ENCODE peak calls at places on chromosomes 6 and 20, in four cellular contexts. One of them, this sample, is unnamed.

GRCh38 chr20:25323486-25324246 is 67.0 kb downstream of the ABHD12 start:
- DNase-seq in adrenal gland: no peak
- DNase-seq in astrocyte of the spinal cord: no peak
- DNase-seq in cardiac fibroblast: no peak
- DNase-seq in this sample: no peak

GRCh38 chr20:57177636-57178280 is 88.7 kb downstream of the BMP7 start:
- DNase-seq in adrenal gland: no peak
- DNase-seq in astrocyte of the spinal cord: no peak
- DNase-seq in cardiac fibroblast: no peak
- DNase-seq in this sample: no peak

GRCh38 chr6:834190-834589 is 141.3 kb upstream of the EXOC2 start:
- DNase-seq in adrenal gland: no peak
- DNase-seq in astrocyte of the spinal cord: no peak
- DNase-seq in cardiac fibroblast: no peak
- DNase-seq in this sample: no peak

GRCh38 chr6:117976030-117976651 is 69.1 kb downstream of the SLC35F1 start:
- DNase-seq in adrenal gland: no peak
- DNase-seq in astrocyte of the spinal cord: peak
- DNase-seq in cardiac fibroblast: peak
- DNase-seq in this sample: no peak

GRCh38 chr6:142830807-142831206 is 114.2 kb downstream of the HIVEP2 start:
- DNase-seq in adrenal gland: no peak
- DNase-seq in astrocyte of the spinal cord: no peak
- DNase-seq in cardiac fibroblast: no peak
- DNase-seq in this sample: no peak

GRCh38 chr6:30156262-30156599 is 4.8 kb downstream of the TRIM10 start:
- DNase-seq in adrenal gland: peak
- DNase-seq in astrocyte of the spinal cord: no peak
- DNase-seq in cardiac fibroblast: peak
- DNase-seq in this sample: no peak

GRCh38 chr6:160071805-160072687 is 49.6 kb upstream of the SLC22A1 start:
- DNase-seq in adrenal gland: no peak
- DNase-seq in astrocyte of the spinal cord: no peak
- DNase-seq in cardiac fibroblast: peak
- DNase-seq in this sample: no peak

GRCh38 chr6:54775586-54775985 is 71.0 kb upstream of the FAM83B start:
- DNase-seq in adrenal gland: no peak
- DNase-seq in astrocyte of the spinal cord: no peak
- DNase-seq in cardiac fibroblast: peak
- DNase-seq in this sample: no peak

GRCh38 chr6:156886409-156886808 is 109.2 kb downstream of the ARID1B start:
- DNase-seq in adrenal gland: peak
- DNase-seq in astrocyte of the spinal cord: no peak
- DNase-seq in cardiac fibroblast: peak
- DNase-seq in this sample: no peak

GRCh38 chr6:79630883-79631799 is at the start of gene SH3BGRL2:
- DNase-seq in adrenal gland: peak
- DNase-seq in astrocyte of the spinal cord: peak
- DNase-seq in cardiac fibroblast: peak
- DNase-seq in this sample: peak

GRCh38 chr20:9615118-9615517 is 100.7 kb downstream of the LAMP5 start:
- DNase-seq in adrenal gland: no peak
- DNase-seq in astrocyte of the spinal cord: no peak
- DNase-seq in cardiac fibroblast: no peak
- DNase-seq in this sample: no peak

GRCh38 chr20:9616455-9616805 is 102.0 kb downstream of the LAMP5 start:
- DNase-seq in adrenal gland: no peak
- DNase-seq in astrocyte of the spinal cord: no peak
- DNase-seq in cardiac fibroblast: no peak
- DNase-seq in this sample: no peak

GRCh38 chr20:9615766-9616454 is 101.5 kb downstream of the LAMP5 start:
- DNase-seq in adrenal gland: no peak
- DNase-seq in astrocyte of the spinal cord: no peak
- DNase-seq in cardiac fibroblast: no peak
- DNase-seq in this sample: no peak

GRCh38 chr20:9617062-9617461 is 102.7 kb downstream of the LAMP5 start:
- DNase-seq in adrenal gland: peak
- DNase-seq in astrocyte of the spinal cord: peak
- DNase-seq in cardiac fibroblast: peak
- DNase-seq in this sample: no peak

GRCh38 chr20:9617940-9618339 is 103.5 kb downstream of the LAMP5 start:
- DNase-seq in adrenal gland: peak
- DNase-seq in astrocyte of the spinal cord: peak
- DNase-seq in cardiac fibroblast: peak
- DNase-seq in this sample: no peak
- TF ChIP-seq CTCF in adrenal gland: peak
- TF ChIP-seq CTCF in astrocyte of the spinal cord: peak
- TF ChIP-seq CTCF in cardiac fibroblast: peak
- TF ChIP-seq CTCF in this sample: peak

DNA sequence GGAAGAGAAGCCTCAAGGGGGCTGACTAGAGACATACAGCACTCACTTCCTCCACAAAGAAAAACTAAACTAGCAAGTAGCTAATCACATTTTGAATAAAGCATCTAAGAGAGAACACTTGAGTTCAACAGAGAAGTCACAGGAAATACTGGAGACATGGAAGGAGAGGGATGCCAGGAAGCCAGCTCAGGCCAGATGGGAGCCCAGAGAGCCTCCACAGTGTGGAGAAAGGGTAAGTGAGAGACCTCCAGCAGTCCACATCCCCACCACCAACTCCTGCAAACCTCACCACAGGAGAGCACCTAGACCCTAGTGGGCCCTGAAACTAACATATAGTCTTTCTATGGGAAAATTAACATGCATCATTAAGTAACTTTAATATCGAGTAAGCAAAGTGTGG is 79.2 kb downstream of the EPM2A start:
- DNase-seq in adrenal gland: no peak
- DNase-seq in astrocyte of the spinal cord: no peak
- DNase-seq in cardiac fibroblast: peak
- DNase-seq in this sample: no peak
- TF ChIP-seq CTCF in adrenal gland: no peak
- TF ChIP-seq CTCF in astrocyte of the spinal cord: peak
- TF ChIP-seq CTCF in cardiac fibroblast: peak
- TF ChIP-seq CTCF in this sample: no peak

DNA sequence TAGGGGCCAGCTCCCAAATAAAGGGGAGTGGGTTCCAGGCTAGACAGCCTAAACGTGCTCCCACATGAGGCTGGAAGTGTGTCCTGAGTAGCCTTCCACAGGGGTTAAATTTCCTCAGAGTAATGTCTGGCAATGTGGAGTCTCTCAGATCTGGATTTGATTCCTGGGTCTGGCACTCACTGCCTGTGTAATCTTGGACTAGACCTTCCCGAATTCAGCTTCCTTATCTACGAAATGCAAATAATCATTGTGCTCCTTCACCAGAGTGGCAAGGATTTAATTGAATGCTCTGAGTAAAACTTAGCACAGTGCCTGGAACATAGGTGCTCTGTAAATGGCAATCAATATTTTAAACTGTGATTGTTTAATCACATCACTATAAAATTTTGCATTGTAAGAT is 114.4 kb downstream of the SLX4IP start:
- DNase-seq in adrenal gland: no peak
- DNase-seq in astrocyte of the spinal cord: no peak
- DNase-seq in cardiac fibroblast: no peak
- DNase-seq in this sample: no peak
- TF ChIP-seq CTCF in adrenal gland: no peak
- TF ChIP-seq CTCF in astrocyte of the spinal cord: no peak
- TF ChIP-seq CTCF in cardiac fibroblast: no peak
- TF ChIP-seq CTCF in this sample: no peak

DNA sequence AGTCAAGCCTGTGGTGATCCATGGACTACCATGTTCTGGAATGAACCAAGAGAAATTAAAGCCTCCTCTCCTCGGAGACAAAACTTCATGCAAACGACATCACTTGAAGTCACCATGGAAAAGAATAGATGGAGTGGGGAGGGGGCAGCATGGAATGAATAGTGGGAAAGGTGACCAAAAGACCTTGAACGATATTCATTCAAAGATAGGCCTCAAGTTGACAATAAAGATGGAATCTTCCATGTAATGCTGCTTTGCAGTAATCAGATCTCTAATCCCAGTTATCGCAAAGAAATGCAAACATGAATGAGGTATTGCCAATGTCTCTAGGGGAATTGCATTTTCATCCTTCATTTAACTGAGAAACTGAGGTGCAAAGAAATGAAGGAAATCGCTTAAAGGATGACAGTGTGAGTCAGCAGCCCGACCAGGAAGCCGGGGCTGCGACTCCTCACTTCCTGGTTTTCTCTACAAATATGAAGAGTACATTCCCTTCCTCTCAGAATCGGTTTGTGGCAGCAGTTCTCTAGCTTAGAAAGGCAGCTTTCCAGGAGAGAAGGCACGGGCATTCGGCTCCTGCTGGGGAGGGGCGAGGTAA is 65.6 kb upstream of the RREB1 start:
- DNase-seq in adrenal gland: no peak
- DNase-seq in astrocyte of the spinal cord: peak
- DNase-seq in cardiac fibroblast: peak
- DNase-seq in this sample: no peak
- TF ChIP-seq CTCF in adrenal gland: no peak
- TF ChIP-seq CTCF in astrocyte of the spinal cord: no peak
- TF ChIP-seq CTCF in cardiac fibroblast: no peak
- TF ChIP-seq CTCF in this sample: no peak